ENCODE peak calls at places on chromosomes 7 and 10, in four cellular contexts. O is AML-193, Q is bronchial epithelial cell, Z is COR-L47. X is an unnamed sample.

GRCh38 chr10:63812491-63812890 is 291.3 kb downstream of the REEP3 start:
- DNase-seq in Q (no peak), O (no peak), Z (no peak), X (no peak)

GRCh38 chr10:109429956-109430760 is 493.2 kb downstream of the XPNPEP1 start:
- DNase-seq in Q (peak), O (no peak), Z (no peak), X (no peak)

GRCh38 chr7:28998110-28998509 is 40.0 kb upstream of the TRIL start:
- DNase-seq in Z (no peak), Q (no peak), O (no peak), X (peak)

GRCh38 chr10:99906470-99906869 is 103.3 kb downstream of the DNMBP start:
- DNase-seq in Z (no peak), O (no peak), Q (peak), X (no peak)

GRCh38 chr10:61779950-61780659 is 117.4 kb downstream of the CABCOCO1 start:
- DNase-seq in Z (no peak), Q (peak), O (no peak), X (no peak)

GRCh38 chr10:77959384-77959783 is 32.8 kb upstream of the DLG5 start:
- DNase-seq in Z (no peak), Q (no peak), O (no peak), X (no peak)

GRCh38 chr7:31437466-31437865 is 76.4 kb upstream of the ITPRID1 start:
- DNase-seq in Z (peak), O (no peak), Q (no peak), X (no peak)

GRCh38 chr10:3399756-3400155 is 227.2 kb upstream of the PITRM1 start:
- DNase-seq in Q (peak), O (no peak), Z (no peak), X (no peak)

GRCh38 chr10:43958071-43958432 is 309.4 kb upstream of the ZNF32 start:
- DNase-seq in Z (no peak), O (no peak), Q (no peak), X (no peak)

GRCh38 chr7:41975854-41976253 is 261.2 kb downstream of the GLI3 start:
- DNase-seq in Z (no peak), O (peak), Q (peak), X (no peak)

GRCh38 chr10:124210263-124210662 is 116.9 kb upstream of the CHST15 start:
- DNase-seq in Q (no peak), O (no peak), Z (no peak), X (no peak)

GRCh38 chr7:27237735-27238334 is 4.8 kb upstream of the EVX1 start:
- DNase-seq in Z (no peak), Q (peak), O (no peak), X (no peak)

GRCh38 chr7:158270106-158270775 is 317.4 kb downstream of the PTPRN2 start:
- DNase-seq in Z (no peak), Q (no peak), O (no peak), X (no peak)

X was measured in neural progenitor cell.